ENCODE peak calls at places on chromosome 6, in seven cellular contexts. One of them, this sample, is unnamed.

GRCh38 chr6:79574636-79575035 is 37.4 kb upstream of the LCA5 start:
- DNase-seq in trophoblast cell: peak; percentile 9
- DNase-seq in small intestine: no peak
- DNase-seq in aorta: no peak
- DNase-seq in iPS DF 6.9: no peak
- DNase-seq in psoas muscle: no peak
- DNase-seq in CD8-positive, alpha-beta memory T cell: no peak
- DNase-seq in this sample: no peak

GRCh38 chr6:41504526-41505021 is 41.6 kb upstream of the FOXP4 start:
- DNase-seq in trophoblast cell: no peak
- DNase-seq in small intestine: no peak
- DNase-seq in aorta: no peak
- DNase-seq in iPS DF 6.9: no peak
- DNase-seq in psoas muscle: no peak
- DNase-seq in CD8-positive, alpha-beta memory T cell: no peak
- DNase-seq in this sample: no peak

GRCh38 chr6:74733830-74734591 is 471.8 kb downstream of the COL12A1 start:
- DNase-seq in trophoblast cell: no peak
- DNase-seq in small intestine: no peak
- DNase-seq in aorta: no peak
- DNase-seq in iPS DF 6.9: no peak
- DNase-seq in psoas muscle: no peak
- DNase-seq in CD8-positive, alpha-beta memory T cell: no peak
- DNase-seq in this sample: no peak

GRCh38 chr6:164926686-164927085 is 382.7 kb downstream of the C6orf118 start:
- DNase-seq in trophoblast cell: no peak
- DNase-seq in small intestine: no peak
- DNase-seq in aorta: no peak
- DNase-seq in iPS DF 6.9: no peak
- DNase-seq in psoas muscle: no peak
- DNase-seq in CD8-positive, alpha-beta memory T cell: no peak
- DNase-seq in this sample: no peak

GRCh38 chr6:51415501-51415900 is 596.8 kb downstream of the TFAP2B start:
- DNase-seq in trophoblast cell: peak; percentile 83
- DNase-seq in small intestine: no peak
- DNase-seq in aorta: no peak
- DNase-seq in iPS DF 6.9: no peak
- DNase-seq in psoas muscle: no peak
- DNase-seq in CD8-positive, alpha-beta memory T cell: no peak
- DNase-seq in this sample: no peak

GRCh38 chr6:45568626-45569025 is 190.9 kb upstream of the SUPT3H start:
- DNase-seq in trophoblast cell: no peak
- DNase-seq in small intestine: no peak
- DNase-seq in aorta: no peak
- DNase-seq in iPS DF 6.9: no peak
- DNase-seq in psoas muscle: no peak
- DNase-seq in CD8-positive, alpha-beta memory T cell: no peak
- DNase-seq in this sample: no peak

GRCh38 chr6:3895303-3895635 is 46.1 kb downstream of the FAM50B start:
- DNase-seq in trophoblast cell: no peak
- DNase-seq in small intestine: no peak
- DNase-seq in aorta: no peak
- DNase-seq in iPS DF 6.9: no peak
- DNase-seq in psoas muscle: no peak
- DNase-seq in CD8-positive, alpha-beta memory T cell: no peak
- DNase-seq in this sample: no peak

GRCh38 chr6:30768634-30769087 is 24.3 kb upstream of the IER3 start:
- DNase-seq in trophoblast cell: no peak
- DNase-seq in small intestine: no peak
- DNase-seq in aorta: peak; percentile 67
- DNase-seq in iPS DF 6.9: no peak
- DNase-seq in psoas muscle: no peak
- DNase-seq in CD8-positive, alpha-beta memory T cell: no peak
- DNase-seq in this sample: no peak

GRCh38 chr6:31826793-31827285 is 699 bp upstream of the HSPA1B start:
- DNase-seq in trophoblast cell: no peak
- DNase-seq in small intestine: peak; percentile 92
- DNase-seq in aorta: peak; percentile 92
- DNase-seq in iPS DF 6.9: no peak
- DNase-seq in psoas muscle: peak; percentile 93
- DNase-seq in CD8-positive, alpha-beta memory T cell: no peak
- DNase-seq in this sample: no peak

GRCh38 chr6:44122821-44123220 is 4.4 kb downstream of the MRPL14 start:
- DNase-seq in trophoblast cell: no peak
- DNase-seq in small intestine: peak; percentile 20
- DNase-seq in aorta: no peak
- DNase-seq in iPS DF 6.9: no peak
- DNase-seq in psoas muscle: no peak
- DNase-seq in CD8-positive, alpha-beta memory T cell: no peak
- DNase-seq in this sample: no peak

GRCh38 chr6:132734694-132735236 is 20.9 kb upstream of the VNN1 start:
- DNase-seq in trophoblast cell: peak; percentile 76
- DNase-seq in small intestine: no peak
- DNase-seq in aorta: no peak
- DNase-seq in iPS DF 6.9: no peak
- DNase-seq in psoas muscle: no peak
- DNase-seq in CD8-positive, alpha-beta memory T cell: no peak
- DNase-seq in this sample: peak; percentile 12

GRCh38 chr6:26475823-26476729 is 18.3 kb downstream of the BTN2A1 start:
- DNase-seq in trophoblast cell: no peak
- DNase-seq in small intestine: no peak
- DNase-seq in aorta: no peak
- DNase-seq in iPS DF 6.9: no peak
- DNase-seq in psoas muscle: no peak
- DNase-seq in CD8-positive, alpha-beta memory T cell: no peak
- DNase-seq in this sample: no peak

GRCh38 chr6:108883172-108883571 is 35.0 kb downstream of the ARMC2 start:
- DNase-seq in trophoblast cell: no peak
- DNase-seq in small intestine: no peak
- DNase-seq in aorta: no peak
- DNase-seq in iPS DF 6.9: no peak
- DNase-seq in psoas muscle: no peak
- DNase-seq in CD8-positive, alpha-beta memory T cell: no peak
- DNase-seq in this sample: peak; percentile 28

GRCh38 chr6:137076277-137077068 is 31.7 kb upstream of the IL20RA start:
- DNase-seq in trophoblast cell: peak; percentile 83
- DNase-seq in small intestine: peak; percentile 92
- DNase-seq in aorta: no peak
- DNase-seq in iPS DF 6.9: peak; percentile 70
- DNase-seq in psoas muscle: peak; percentile 70
- DNase-seq in CD8-positive, alpha-beta memory T cell: peak; percentile 42
- DNase-seq in this sample: peak; percentile 5

GRCh38 chr6:87870606-87871005 is 168.6 kb upstream of the AKIRIN2 start:
- DNase-seq in trophoblast cell: peak; percentile 81
- DNase-seq in small intestine: no peak
- DNase-seq in aorta: no peak
- DNase-seq in iPS DF 6.9: no peak
- DNase-seq in psoas muscle: no peak
- DNase-seq in CD8-positive, alpha-beta memory T cell: no peak
- DNase-seq in this sample: no peak

GRCh38 chr6:166743415-166743814 is 116.4 kb upstream of the RPS6KA2 start:
- DNase-seq in trophoblast cell: no peak
- DNase-seq in small intestine: no peak
- DNase-seq in aorta: no peak
- DNase-seq in iPS DF 6.9: no peak
- DNase-seq in psoas muscle: no peak
- DNase-seq in CD8-positive, alpha-beta memory T cell: no peak
- DNase-seq in this sample: no peak

GRCh38 chr6:45421700-45422540 is 44.2 kb upstream of the SUPT3H start:
- DNase-seq in trophoblast cell: peak; percentile 55
- DNase-seq in small intestine: peak; percentile 15
- DNase-seq in aorta: peak; percentile 83
- DNase-seq in iPS DF 6.9: no peak
- DNase-seq in psoas muscle: peak; percentile 79
- DNase-seq in CD8-positive, alpha-beta memory T cell: peak; percentile 57
- DNase-seq in this sample: peak; percentile 65

GRCh38 chr6:108737594-108738546 is 110.4 kb upstream of the ARMC2 start:
- DNase-seq in trophoblast cell: peak; percentile 98
- DNase-seq in small intestine: peak; percentile 33
- DNase-seq in aorta: peak; percentile 88
- DNase-seq in iPS DF 6.9: no peak
- DNase-seq in psoas muscle: no peak
- DNase-seq in CD8-positive, alpha-beta memory T cell: no peak
- DNase-seq in this sample: no peak

GRCh38 chr6:116580198-116580597 is 8.9 kb downstream of the RWDD1 start:
- DNase-seq in trophoblast cell: peak; percentile 56
- DNase-seq in small intestine: no peak
- DNase-seq in aorta: no peak
- DNase-seq in iPS DF 6.9: no peak
- DNase-seq in psoas muscle: no peak
- DNase-seq in CD8-positive, alpha-beta memory T cell: no peak
- DNase-seq in this sample: no peak

GRCh38 chr6:42104095-42104806 is 38.2 kb downstream of the C6orf132 start:
- DNase-seq in trophoblast cell: peak; percentile 50
- DNase-seq in small intestine: no peak
- DNase-seq in aorta: peak; percentile 82
- DNase-seq in iPS DF 6.9: peak; percentile 63
- DNase-seq in psoas muscle: peak; percentile 87
- DNase-seq in CD8-positive, alpha-beta memory T cell: peak; percentile 57
- DNase-seq in this sample: peak; percentile 75

GRCh38 chr6:10146723-10147451 is 268.0 kb downstream of the TFAP2A start:
- DNase-seq in trophoblast cell: peak; percentile 37
- DNase-seq in small intestine: peak; percentile 2
- DNase-seq in aorta: no peak
- DNase-seq in iPS DF 6.9: peak; percentile 13
- DNase-seq in psoas muscle: no peak
- DNase-seq in CD8-positive, alpha-beta memory T cell: no peak
- DNase-seq in this sample: no peak

GRCh38 chr6:7426447-7427169 is 37.0 kb downstream of the RIOK1 start:
- DNase-seq in trophoblast cell: no peak
- DNase-seq in small intestine: no peak
- DNase-seq in aorta: no peak
- DNase-seq in iPS DF 6.9: no peak
- DNase-seq in psoas muscle: no peak
- DNase-seq in CD8-positive, alpha-beta memory T cell: no peak
- DNase-seq in this sample: no peak

GRCh38 chr6:71294121-71294523 is 5.5 kb downstream of the OGFRL1 start:
- DNase-seq in trophoblast cell: no peak
- DNase-seq in small intestine: no peak
- DNase-seq in aorta: no peak
- DNase-seq in iPS DF 6.9: no peak
- DNase-seq in psoas muscle: no peak
- DNase-seq in CD8-positive, alpha-beta memory T cell: no peak
- DNase-seq in this sample: no peak

GRCh38 chr6:71289039-71289801 is 609 bp downstream of the OGFRL1 start:
- DNase-seq in trophoblast cell: peak; percentile 40
- DNase-seq in small intestine: no peak
- DNase-seq in aorta: peak; percentile 79
- DNase-seq in iPS DF 6.9: no peak
- DNase-seq in psoas muscle: peak; percentile 60
- DNase-seq in CD8-positive, alpha-beta memory T cell: peak; percentile 4
- DNase-seq in this sample: no peak

GRCh38 chr6:71289802-71290175 is 1.2 kb downstream of the OGFRL1 start:
- DNase-seq in trophoblast cell: no peak
- DNase-seq in small intestine: no peak
- DNase-seq in aorta: no peak
- DNase-seq in iPS DF 6.9: no peak
- DNase-seq in psoas muscle: no peak
- DNase-seq in CD8-positive, alpha-beta memory T cell: no peak
- DNase-seq in this sample: no peak

GRCh38 chr6:71290611-71291010 is 2.0 kb downstream of the OGFRL1 start:
- DNase-seq in trophoblast cell: no peak
- DNase-seq in small intestine: no peak
- DNase-seq in aorta: no peak
- DNase-seq in iPS DF 6.9: no peak
- DNase-seq in psoas muscle: no peak
- DNase-seq in CD8-positive, alpha-beta memory T cell: no peak
- DNase-seq in this sample: no peak

GRCh38 chr6:71291991-71292390 is 3.4 kb downstream of the OGFRL1 start:
- DNase-seq in trophoblast cell: no peak
- DNase-seq in small intestine: no peak
- DNase-seq in aorta: no peak
- DNase-seq in iPS DF 6.9: no peak
- DNase-seq in psoas muscle: no peak
- DNase-seq in CD8-positive, alpha-beta memory T cell: no peak
- DNase-seq in this sample: no peak
- H3K27ac ChIP-seq in trophoblast cell: no peak overlapping the region
- H3K27ac ChIP-seq in small intestine: no peak overlapping the region
- H3K27ac ChIP-seq in aorta: no peak overlapping the region
- H3K27ac ChIP-seq in iPS DF 6.9: no peak overlapping the region
- H3K27ac ChIP-seq in psoas muscle: no peak overlapping the region
- H3K27ac ChIP-seq in CD8-positive, alpha-beta memory T cell: no peak overlapping the region
- H3K27ac ChIP-seq in this sample: no peak overlapping the region

GRCh38 chr6:167919349-167919748 is 78.1 kb upstream of the KIF25 start:
- DNase-seq in trophoblast cell: no peak
- DNase-seq in small intestine: no peak
- DNase-seq in aorta: no peak
- DNase-seq in iPS DF 6.9: no peak
- DNase-seq in psoas muscle: no peak
- DNase-seq in CD8-positive, alpha-beta memory T cell: no peak
- DNase-seq in this sample: no peak
- H3K4me1 ChIP-seq in trophoblast cell: peaks cover 2% of the 10 kb centered on the region
- H3K4me1 ChIP-seq in small intestine: no peaks in the 10 kb centered on the region
- H3K4me1 ChIP-seq in aorta: no peaks in the 10 kb centered on the region
- H3K4me1 ChIP-seq in iPS DF 6.9: no peaks in the 10 kb centered on the region
- H3K4me1 ChIP-seq in psoas muscle: no peaks in the 10 kb centered on the region
- H3K4me1 ChIP-seq in CD8-positive, alpha-beta memory T cell: no peaks in the 10 kb centered on the region
- H3K4me1 ChIP-seq in this sample: no peaks in the 10 kb centered on the region

GRCh38 chr6:24494726-24495515 is at the start of gene ALDH5A1:
- DNase-seq in trophoblast cell: peak; percentile 67
- DNase-seq in small intestine: peak; percentile 78
- DNase-seq in aorta: peak; percentile 91
- DNase-seq in iPS DF 6.9: peak; percentile 18
- DNase-seq in psoas muscle: peak; percentile 85
- DNase-seq in CD8-positive, alpha-beta memory T cell: peak; percentile 52
- DNase-seq in this sample: peak; percentile 77
- H3K27ac ChIP-seq in trophoblast cell: peak within 1 kb of the TSS; percentile 2
- H3K27ac ChIP-seq in small intestine: peak within 1 kb of the TSS; percentile 16
- H3K27ac ChIP-seq in aorta: peak within 1 kb of the TSS; percentile 60
- H3K27ac ChIP-seq in iPS DF 6.9: no peak within 1 kb of the TSS
- H3K27ac ChIP-seq in psoas muscle: peak within 1 kb of the TSS; percentile 90
- H3K27ac ChIP-seq in CD8-positive, alpha-beta memory T cell: peak within 1 kb of the TSS; percentile 7
- H3K27ac ChIP-seq in this sample: peak within 1 kb of the TSS; percentile 51

DNA sequence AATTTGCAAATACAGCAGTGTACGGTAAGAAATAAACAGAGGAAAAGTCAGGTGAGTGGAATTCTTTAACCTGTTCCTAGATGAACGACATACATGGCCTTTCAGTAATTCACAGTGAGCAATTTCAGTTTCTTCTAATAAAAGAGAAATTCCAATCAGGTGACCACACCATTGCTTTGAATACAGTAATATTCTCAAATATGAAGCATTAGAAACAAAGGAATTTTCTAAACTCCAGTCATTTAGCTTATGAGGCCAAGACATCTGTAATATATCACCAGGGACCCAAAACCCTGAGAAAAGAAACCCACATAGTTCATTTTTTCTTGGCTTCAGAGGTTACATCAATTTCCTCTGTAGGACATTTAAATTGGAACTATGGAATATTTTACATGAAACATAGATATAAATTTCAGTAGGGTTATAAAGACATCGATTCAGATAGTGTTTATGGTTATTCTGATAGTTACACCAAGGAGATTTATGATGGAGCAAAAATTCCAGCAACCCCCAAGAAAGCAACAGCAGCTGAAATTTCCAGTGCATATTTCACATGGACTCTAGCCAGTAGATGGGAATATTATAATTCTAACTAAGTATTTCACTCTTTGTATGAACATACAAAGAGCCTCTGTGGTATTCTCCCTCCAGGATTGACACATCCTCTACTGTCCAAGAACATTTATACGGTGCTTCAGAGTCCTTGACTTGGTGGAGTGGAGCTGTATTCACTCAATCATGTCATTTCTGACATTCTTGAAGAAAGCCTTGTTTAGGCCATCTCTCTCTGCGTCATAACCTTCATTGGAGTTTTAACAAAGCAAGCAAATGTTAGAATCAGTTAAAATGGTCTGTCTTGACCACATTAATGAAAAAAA is 82.9 kb downstream of the ADGRG6 start:
- DNase-seq in trophoblast cell: peak; percentile 37
- DNase-seq in small intestine: no peak
- DNase-seq in aorta: no peak
- DNase-seq in iPS DF 6.9: no peak
- DNase-seq in psoas muscle: no peak
- DNase-seq in CD8-positive, alpha-beta memory T cell: no peak
- DNase-seq in this sample: no peak
- H3K4me1 ChIP-seq in trophoblast cell: peaks cover 5% of the 10 kb centered on the region
- H3K4me1 ChIP-seq in small intestine: no peaks in the 10 kb centered on the region
- H3K4me1 ChIP-seq in aorta: no peaks in the 10 kb centered on the region
- H3K4me1 ChIP-seq in iPS DF 6.9: no peaks in the 10 kb centered on the region
- H3K4me1 ChIP-seq in psoas muscle: no peaks in the 10 kb centered on the region
- H3K4me1 ChIP-seq in CD8-positive, alpha-beta memory T cell: no peaks in the 10 kb centered on the region
- H3K4me1 ChIP-seq in this sample: no peaks in the 10 kb centered on the region